ENCODE peak calls at places on chromosome 17, in four cellular contexts. I is RWPE1, K is fibroblast of villous mesenchyme, W is B cell. O is an unnamed sample.

GRCh38 chr17:79685121-79685520 is 45.6 kb upstream of the ENPP7 start:
- DNase-seq in I (no peak), W (no peak), K (no peak), O (no peak)

GRCh38 chr17:10102817-10103216 is 95.6 kb downstream of the GAS7 start:
- DNase-seq in W (no peak), K (no peak), I (no peak), O (no peak)

GRCh38 chr17:10743316-10744009 is 13.6 kb upstream of the TMEM220 start:
- DNase-seq in K (peak; percentile 30), W (no peak), I (no peak), O (no peak)

GRCh38 chr17:8629371-8630226 is 926 bp downstream of the MYH10 start:
- DNase-seq in K (peak; percentile 61), I (peak; percentile 30), W (peak; percentile 45), O (no peak)

GRCh38 chr17:71709974-71710373 is 410.8 kb upstream of the SOX9 start:
- DNase-seq in W (no peak), I (no peak), K (no peak), O (no peak)

GRCh38 chr17:83116311-83116771 is 36.9 kb downstream of the METRNL start:
- DNase-seq in K (no peak), I (no peak), W (no peak), O (no peak)

GRCh38 chr17:29107933-29108805 is 65.2 kb downstream of the PIPOX start:
- DNase-seq in K (no peak), W (no peak), I (peak; percentile 57), O (no peak)

GRCh38 chr17:80104321-80104955 is 3.1 kb downstream of the GAA start:
- DNase-seq in I (no peak), W (no peak), K (peak; percentile 34), O (no peak)

GRCh38 chr17:35889818-35890773 is 9.9 kb upstream of the CCL5 start:
- DNase-seq in W (no peak), K (peak; percentile 58), I (no peak), O (no peak)

GRCh38 chr17:40448213-40448638 is 5.0 kb downstream of the IGFBP4 start:
- DNase-seq in K (no peak), I (no peak), W (no peak), O (no peak)

GRCh38 chr17:17416400-17417360 is 60.1 kb upstream of the MED9 start:
- DNase-seq in W (no peak), I (no peak), K (peak; percentile 73), O (no peak)

GRCh38 chr17:4812690-4813089 is 5.7 kb downstream of the PLD2 start:
- DNase-seq in W (no peak), K (no peak), I (no peak), O (no peak)

GRCh38 chr17:55710410-55710809 is 12.3 kb downstream of the TMEM100 start:
- DNase-seq in K (peak; percentile 87), I (no peak), W (no peak), O (no peak)

GRCh38 chr17:30093463-30094147 is 23.0 kb upstream of the NSRP1 start:
- DNase-seq in I (peak; percentile 82), W (peak; percentile 73), K (peak; percentile 61), O (no peak)

GRCh38 chr17:10698116-10698818 is 873 bp downstream of the ADPRM start:
- DNase-seq in K (peak; percentile 53), I (peak; percentile 11), W (peak; percentile 6), O (no peak)

GRCh38 chr17:55582910-55583309 is 71.7 kb upstream of the SMIM36 start:
- DNase-seq in K (no peak), I (no peak), W (no peak), O (no peak)

GRCh38 chr17:4594406-4595349 is 10.3 kb downstream of the SMTNL2 start:
- DNase-seq in W (peak; percentile 51), K (no peak), I (no peak), O (no peak)

GRCh38 chr17:82397449-82398335 is 20.5 kb upstream of the HEXD start:
- DNase-seq in I (no peak), K (no peak), W (no peak), O (no peak)

GRCh38 chr17:52170963-52171572 is 12.6 kb upstream of the CA10 start:
- DNase-seq in W (no peak), I (peak; percentile 45), K (no peak), O (no peak)

GRCh38 chr17:41982026-41982989 is 15.7 kb downstream of the CNP start:
- DNase-seq in W (no peak), K (peak; percentile 77), I (no peak), O (no peak)

GRCh38 chr17:48577330-48577945 is 712 bp downstream of the HOXB4 start:
- DNase-seq in I (no peak), K (peak; percentile 37), W (no peak), O (no peak)

GRCh38 chr17:38460082-38460715 is 31.9 kb downstream of the ARHGAP23 start:
- DNase-seq in W (no peak), I (no peak), K (no peak), O (no peak)

GRCh38 chr17:82595893-82596292 is 52.4 kb downstream of the WDR45B start:
- DNase-seq in W (no peak), I (no peak), K (no peak), O (no peak)

GRCh38 chr17:80363518-80364090 is 51.4 kb upstream of the ENDOV start:
- DNase-seq in W (no peak), I (no peak), K (no peak), O (no peak)

GRCh38 chr17:81403040-81403467 is 7.8 kb downstream of the BAHCC1 start:
- DNase-seq in W (no peak), K (peak; percentile 75), I (no peak), O (no peak)

GRCh38 chr17:39082482-39082881 is 69.0 kb downstream of the PLXDC1 start:
- DNase-seq in W (no peak), I (no peak), K (no peak), O (no peak)

GRCh38 chr17:38464723-38465419 is 36.6 kb downstream of the ARHGAP23 start:
- DNase-seq in W (no peak), I (peak; percentile 88), K (peak; percentile 94), O (no peak)

GRCh38 chr17:1720856-1721386 is 3.6 kb upstream of the WDR81 start:
- DNase-seq in W (peak; percentile 75), I (no peak), K (peak; percentile 75), O (peak; percentile 74)

GRCh38 chr17:28545787-28546415 is 6.5 kb downstream of the UNC119 start:
- DNase-seq in K (no peak), W (no peak), I (no peak), O (no peak)

GRCh38 chr17:71398706-71399620 is 721.9 kb upstream of the SOX9 start:
- DNase-seq in I (no peak), K (peak; percentile 67), W (no peak), O (no peak)

GRCh38 chr17:26792486-26792885 is 501.4 kb upstream of the WSB1 start:
- DNase-seq in I (no peak), K (peak; percentile 13), W (peak; percentile 3), O (peak; percentile 2)

GRCh38 chr17:61442878-61443474 is 9.2 kb upstream of the TBX4 start:
- DNase-seq in I (no peak), K (no peak), W (no peak), O (no peak)

DNA sequence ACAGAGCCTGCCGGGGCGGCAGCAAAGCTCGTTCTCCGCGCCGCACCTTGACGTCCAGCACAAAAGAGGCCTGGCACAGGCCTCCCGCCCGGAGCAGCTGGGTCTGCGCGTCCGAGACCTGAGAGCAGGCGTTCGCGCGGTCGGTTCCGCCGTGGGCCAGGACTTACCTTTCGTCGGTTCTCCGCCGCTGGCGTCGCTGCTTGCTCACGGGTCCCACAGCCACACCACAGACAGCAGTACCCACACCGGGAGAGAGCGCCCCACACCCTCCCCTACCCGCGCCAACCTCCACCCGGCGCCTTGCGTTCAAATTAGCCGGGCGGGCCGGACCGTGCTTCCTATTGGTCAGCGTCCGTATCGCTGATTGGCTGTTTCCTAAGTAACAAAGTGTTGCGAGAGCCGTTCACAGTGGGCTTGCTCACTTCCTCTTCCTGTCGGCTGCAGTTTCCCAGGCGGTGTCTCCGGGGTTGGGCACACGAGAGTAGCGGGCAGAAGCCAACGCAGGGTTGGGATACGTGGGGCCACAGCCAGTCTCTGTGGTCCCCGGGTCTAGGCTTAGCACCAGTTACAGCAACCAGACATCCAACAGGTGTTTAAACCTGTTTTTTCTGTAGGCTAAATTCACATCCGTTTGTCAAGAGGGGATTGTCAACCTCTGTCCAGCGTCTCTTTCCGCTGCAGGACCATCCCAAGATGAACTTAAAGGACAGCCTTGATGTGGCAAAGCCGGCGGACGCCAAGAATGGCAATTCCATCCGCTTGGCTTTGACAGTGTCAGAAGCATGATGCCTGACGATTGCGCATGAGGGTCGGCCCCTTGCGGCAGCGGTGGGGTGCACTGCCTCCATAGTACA is at the start of gene KIF18B:
- DNase-seq in K (peak; percentile 96), W (peak; percentile 88), I (peak; percentile 99), O (peak; percentile 95)
- TF ChIP-seq CTCF in K (no peak), W (no peak), I (no peak), O (no peak)

GRCh38 chr17:20118280-20118679 is 109.1 kb downstream of the SPECC1 start:
- DNase-seq in W (no peak), I (no peak), K (no peak), O (no peak)
- TF ChIP-seq CTCF in W (no peak), I (no peak), K (no peak), O (no peak)

GRCh38 chr17:63918305-63918704 is 334 bp downstream of the GH1 start:
- DNase-seq in I (no peak), W (no peak), K (no peak), O (no peak)
- TF ChIP-seq CTCF in I (no peak), W (no peak), K (no peak), O (no peak)

GRCh38 chr17:64534187-64534586 is 27.4 kb downstream of the CEP95 start:
- DNase-seq in W (peak; percentile 21), I (no peak), K (no peak), O (no peak)
- TF ChIP-seq CTCF in W (no peak), I (no peak), K (no peak), O (peak; percentile 18)

GRCh38 chr17:76793775-76794174 is 55.9 kb downstream of the MFSD11 start:
- DNase-seq in W (no peak), K (peak; percentile 30), I (no peak), O (no peak)
- TF ChIP-seq CTCF in W (no peak), K (peak; percentile 54), I (no peak), O (peak; percentile 59)

DNA sequence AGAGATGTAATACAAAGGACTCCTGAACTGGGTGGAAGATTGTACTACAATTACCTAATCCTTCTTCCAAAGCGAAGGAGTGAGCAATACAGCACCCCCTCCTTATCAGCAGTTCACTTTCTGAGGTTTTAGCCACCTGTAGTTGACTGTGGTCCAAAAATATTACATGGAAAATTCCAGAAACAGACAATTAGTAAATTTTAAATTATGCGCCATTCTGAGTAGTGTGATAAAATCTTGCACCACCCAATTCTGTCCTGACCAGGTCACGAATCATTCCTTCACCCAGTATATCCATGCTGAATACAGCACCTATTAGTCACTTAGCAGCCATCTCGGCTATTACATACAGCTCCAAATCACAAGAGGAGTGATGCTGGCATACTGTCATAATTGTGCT is 23.2 kb downstream of the VPS53 start:
- DNase-seq in I (peak; percentile 48), W (no peak), K (peak; percentile 52), O (no peak)
- TF ChIP-seq CTCF in I (no peak), W (no peak), K (no peak), O (no peak)

DNA sequence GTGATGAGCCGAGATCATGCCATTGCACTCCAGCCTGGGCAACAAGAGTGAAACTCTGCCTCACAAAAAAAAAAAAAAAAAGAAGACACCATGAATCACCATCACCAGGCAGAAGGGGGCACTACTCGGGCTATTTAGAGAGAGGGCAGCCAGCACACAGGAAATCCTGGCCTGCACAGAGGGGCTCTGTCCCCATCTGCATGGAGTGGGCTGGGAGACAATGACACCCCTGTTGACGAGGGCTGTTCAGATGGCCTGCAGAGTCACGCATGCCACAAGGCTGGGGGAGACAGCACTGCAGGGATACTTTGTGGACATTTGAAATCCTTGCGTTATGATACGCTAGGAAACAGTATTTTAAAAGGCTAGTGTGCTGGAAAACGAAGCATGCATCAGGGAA is 48.3 kb downstream of the CUEDC1 start:
- DNase-seq in K (peak; percentile 19), I (no peak), W (no peak), O (no peak)
- TF ChIP-seq CTCF in K (peak; percentile 22), I (no peak), W (no peak), O (peak; percentile 9)

GRCh38 chr17:58527306-58527705 is 12.9 kb upstream of the MTMR4 start:
- DNase-seq in I (no peak), K (no peak), W (no peak), O (no peak)
- TF ChIP-seq CTCF in I (no peak), K (peak; percentile 27), W (no peak), O (peak; percentile 54)